ENCODE peak calls at places on chromosome 15, in five cellular contexts. S, Z, M, R and H are unnamed samples.

GRCh38 chr15:34318277-34319079 is 19.1 kb downstream of the SLC12A6 start:
- DNase-seq in S (no peak), Z (peak), M (peak), R (peak), H (no peak)

GRCh38 chr15:56931674-56932507 is 13.4 kb downstream of the TCF12 start:
- DNase-seq in S (no peak), Z (no peak), M (no peak), R (no peak), H (no peak)

GRCh38 chr15:34182942-34183341 is 27.0 kb downstream of the KATNBL1 start:
- DNase-seq in S (no peak), Z (no peak), M (no peak), R (no peak), H (no peak)

GRCh38 chr15:34233614-34234013 is 8.8 kb downstream of the EMC4 start:
- DNase-seq in S (no peak), Z (no peak), M (no peak), R (no peak), H (no peak)

GRCh38 chr15:78507831-78508160 is 419 bp downstream of the HYKK start:
- DNase-seq in S (no peak), Z (no peak), M (no peak), R (peak), H (no peak)

GRCh38 chr15:27399236-27399635 is 428.3 kb downstream of the GABRG3 start:
- DNase-seq in S (no peak), Z (no peak), M (no peak), R (no peak), H (no peak)

GRCh38 chr15:91855684-91856553 is 2.4 kb downstream of the SLCO3A1 start:
- DNase-seq in S (no peak), Z (peak), M (peak), R (peak), H (no peak)

GRCh38 chr15:67803299-67803698 is 22.0 kb upstream of the SKOR1 start:
- DNase-seq in S (no peak), Z (no peak), M (no peak), R (no peak), H (no peak)

GRCh38 chr15:74430510-74430951 is 3.2 kb downstream of the SEMA7A start:
- DNase-seq in S (no peak), Z (no peak), M (no peak), R (no peak), H (no peak)

GRCh38 chr15:53837263-53837662 is 77.8 kb upstream of the WDR72 start:
- DNase-seq in S (no peak), Z (peak), M (no peak), R (no peak), H (no peak)

GRCh38 chr15:51266548-51266947 is 71.8 kb downstream of the CYP19A1 start:
- DNase-seq in S (no peak), Z (no peak), M (no peak), R (no peak), H (no peak)

GRCh38 chr15:57148236-57148635 is 228.1 kb upstream of the CGNL1 start:
- DNase-seq in S (no peak), Z (no peak), M (no peak), R (no peak), H (no peak)

GRCh38 chr15:75249726-75250125 is 8.4 kb upstream of the GOLGA6C start:
- DNase-seq in S (no peak), Z (no peak), M (no peak), R (no peak), H (no peak)

GRCh38 chr15:81814882-81815455 is 230.8 kb downstream of the MEX3B start:
- DNase-seq in S (no peak), Z (no peak), M (no peak), R (no peak), H (no peak)

GRCh38 chr15:57321973-57322601 is 54.2 kb upstream of the CGNL1 start:
- DNase-seq in S (no peak), Z (no peak), M (no peak), R (no peak), H (no peak)

GRCh38 chr15:38398134-38398533 is 55.8 kb upstream of the FAM98B start:
- DNase-seq in S (no peak), Z (no peak), M (no peak), R (no peak), H (no peak)